ENCODE peak calls at places on chromosomes 4 and X, in six cellular contexts. B, L, U, T, R and G are unnamed samples.
A peak's percentile ranks its signal among the peaks of the same experiment; 100 is the strongest.

GRCh38 chr4:12445711-12446110 is 1017.0 kb upstream of the HS3ST1 start:
- DNase-seq in R (no peak), U (no peak), T (no peak), B (no peak), L (no peak), G (no peak)

GRCh38 chr4:47852121-47852520 is 14.3 kb upstream of the CORIN start:
- DNase-seq in B (no peak), R (no peak), U (no peak), L (no peak), T (peak; percentile 15), G (no peak)

GRCh38 chrX:39439910-39440733 is 638.9 kb downstream of the MID1IP1 start:
- DNase-seq in U (no peak), L (no peak), B (no peak), R (no peak), T (no peak), G (no peak)

GRCh38 chr4:92215471-92215870 is 88.3 kb upstream of the GRID2 start:
- DNase-seq in T (no peak), R (no peak), L (no peak), B (no peak), U (no peak), G (no peak)

GRCh38 chr4:2321279-2322196 is 59.6 kb upstream of the MXD4 start:
- DNase-seq in T (no peak), U (no peak), L (no peak), B (no peak), R (no peak), G (no peak)

GRCh38 chr4:3300198-3300671 is 7.4 kb downstream of the RGS12 start:
- DNase-seq in L (no peak), R (no peak), B (no peak), T (no peak), U (no peak), G (no peak)

GRCh38 chr4:184344899-184345572 is 127.4 kb upstream of the ENPP6 start:
- DNase-seq in R (no peak), B (no peak), U (no peak), L (no peak), T (no peak), G (peak; percentile 39)

GRCh38 chrX:155216940-155217450 is 735 bp downstream of the VBP1 start:
- DNase-seq in U (no peak), T (peak; percentile 76), L (no peak), R (no peak), B (no peak), G (no peak)

GRCh38 chr4:56286763-56287162 is 100.5 kb downstream of the AASDH start:
- DNase-seq in L (no peak), R (no peak), B (no peak), U (no peak), T (no peak), G (no peak)

GRCh38 chrX:153814591-153815315 is 15.6 kb downstream of the PDZD4 start:
- DNase-seq in T (peak; percentile 53), B (no peak), L (no peak), R (no peak), U (no peak), G (no peak)

GRCh38 chr4:140109626-140110213 is 44.3 kb downstream of the MAML3 start:
- DNase-seq in L (no peak), T (no peak), R (no peak), B (no peak), U (no peak), G (no peak)